ENCODE peak calls at places on chromosomes 5 and 9, in nine cellular contexts. K is stimulated activated naive CD8-positive, alpha-beta T cell treated with anti-CD3 and anti-CD28 coated beads, Interleukin-15, Interleukin-2, amounts not matched to agents 100 U/mL and 50 U/mL, for 24 hours; Z is HCT116; R is activated T-cell treated with anti-CD3 and anti-CD28 coated beads, Interleukin-2, amount 50 U/mL, for 4 hours; X is natural killer cell; P is right lobe of liver; J is heart right ventricle; C is GM23338; B is CD4-positive, alpha-beta T cell. M is an unnamed sample.

GRCh38 chr5:171355302-171355724 is 32.3 kb upstream of the NPM1 start:
- ATAC-seq in K (peak), Z (no peak), R (peak), X (no peak), P (no peak), J (no peak), C (no peak), B (no peak), M (peak)

GRCh38 chr5:57175586-57175985 is 1.7 kb downstream of the GPBP1 start:
- ATAC-seq in K (no peak), Z (no peak), R (no peak), X (no peak), P (no peak), J (no peak), C (no peak), B (no peak), M (no peak)

GRCh38 chr5:179880066-179880650 is 21.5 kb upstream of the MRNIP start:
- ATAC-seq in K (peak), Z (no peak), R (no peak), X (no peak), P (peak), J (peak), C (no peak), B (no peak), M (peak)

GRCh38 chr9:38713426-38713825 is 6.5 kb downstream of the FAM240B start:
- ATAC-seq in K (no peak), Z (no peak), R (no peak), X (no peak), P (peak), J (no peak), C (no peak), B (no peak), M (no peak)

GRCh38 chr5:33153891-33154290 is 286.9 kb upstream of the TARS1 start:
- ATAC-seq in K (no peak), Z (no peak), R (no peak), X (no peak), P (no peak), J (no peak), C (no peak), B (no peak), M (no peak)

GRCh38 chr9:72952914-72953313 is at the start of gene ALDH1A1:
- ATAC-seq in K (no peak), Z (no peak), R (no peak), X (no peak), P (peak), J (peak), C (peak), B (no peak), M (no peak)

GRCh38 chr5:54415896-54416640 is 39.4 kb upstream of the HSPB3 start:
- ATAC-seq in K (no peak), Z (no peak), R (peak), X (no peak), P (no peak), J (no peak), C (no peak), B (no peak), M (no peak)

GRCh38 chr5:139678751-139679750 is 30.9 kb downstream of the CXXC5 start:
- ATAC-seq in K (no peak), Z (peak), R (no peak), X (peak), P (no peak), J (peak), C (peak), B (no peak), M (no peak)

GRCh38 chr9:93020785-93021670 is 37.5 kb upstream of the SUSD3 start:
- ATAC-seq in K (peak), Z (no peak), R (peak), X (peak), P (no peak), J (no peak), C (no peak), B (peak), M (no peak)

GRCh38 chr5:134125195-134126015 is 10.9 kb downstream of the TCF7 start:
- ATAC-seq in K (peak), Z (peak), R (no peak), X (peak), P (peak), J (peak), C (no peak), B (no peak), M (peak)

GRCh38 chr5:74766348-74766886 is 500 bp downstream of the GFM2 start:
- ATAC-seq in K (no peak), Z (peak), R (peak), X (peak), P (peak), J (peak), C (peak), B (peak), M (peak)

GRCh38 chr9:120531683-120532300 is 48.2 kb downstream of the CDK5RAP2 start:
- ATAC-seq in K (no peak), Z (peak), R (no peak), X (no peak), P (peak), J (peak), C (peak), B (no peak), M (no peak)